ENCODE peak calls at places on chromosome 18, in six cellular contexts. X is trophoblast cell, E is IMR-90, W is mesenchymal stem cell, D is neuronal stem cell, H is mesendoderm. K is an unnamed sample. For H3K79me1, the result is how much of the 10 kb centered on the place peaks cover.

GRCh38 chr18:10661333-10661732 is 135.5 kb downstream of the NAPG start:
- DNase-seq in D (no peak), H (peak), W (peak), X (no peak), E (peak), K (no peak)

GRCh38 chr18:37987901-37988300 is 422.3 kb upstream of the CELF4 start:
- DNase-seq in E (no peak), W (no peak), X (no peak), D (no peak), H (no peak), K (no peak)

GRCh38 chr18:78562446-78563020 is 417.1 kb upstream of the SALL3 start:
- DNase-seq in X (no peak), W (no peak), E (no peak), H (no peak), D (no peak), K (no peak)

GRCh38 chr18:59359576-59359952 is 499 bp upstream of the LMAN1 start:
- DNase-seq in H (no peak), E (no peak), X (no peak), D (no peak), W (no peak), K (no peak)

GRCh38 chr18:54279477-54280205 is 10.3 kb downstream of the POLI start:
- DNase-seq in W (no peak), X (peak), E (no peak), D (no peak), H (no peak), K (no peak)

GRCh38 chr18:50879302-50880107 is 587 bp downstream of the ME2 start:
- DNase-seq in H (peak), X (peak), D (peak), W (peak), E (peak), K (peak)

GRCh38 chr18:9712606-9713005 is 4.5 kb downstream of the RAB31 start:
- DNase-seq in E (no peak), H (peak), X (peak), W (peak), D (no peak), K (no peak)

GRCh38 chr18:2912357-2913299 is 65.8 kb downstream of the EMILIN2 start:
- DNase-seq in H (no peak), D (no peak), W (no peak), E (no peak), X (peak), K (peak)

GRCh38 chr18:46174317-46175039 is 70.3 kb downstream of the HAUS1 start:
- DNase-seq in X (peak), D (peak), W (peak), E (peak), H (peak), K (peak)

GRCh38 chr18:58335821-58336220 is 291.8 kb downstream of the NEDD4L start:
- DNase-seq in D (no peak), W (no peak), X (no peak), H (peak), E (no peak), K (no peak)

GRCh38 chr18:28690836-28691835 is 514.2 kb upstream of the CDH2 start:
- DNase-seq in H (no peak), W (no peak), X (no peak), D (no peak), E (no peak), K (no peak)

GRCh38 chr18:68721681-68722583 is 7.0 kb upstream of the TMX3 start:
- DNase-seq in X (peak), H (no peak), D (no peak), W (peak), E (no peak), K (no peak)

GRCh38 chr18:79384834-79385233 is 10.9 kb upstream of the NFATC1 start:
- DNase-seq in X (no peak), W (no peak), E (no peak), H (no peak), D (no peak), K (no peak)

GRCh38 chr18:12394428-12394827 is 13.3 kb upstream of the PRELID3A start:
- DNase-seq in E (no peak), D (no peak), X (no peak), W (peak), H (peak), K (peak)

GRCh38 chr18:3983351-3983969 is 471.6 kb downstream of the DLGAP1 start:
- DNase-seq in H (no peak), W (peak), X (no peak), D (no peak), E (peak), K (no peak)

GRCh38 chr18:70160075-70160678 is 45.3 kb downstream of the RTTN start:
- DNase-seq in W (no peak), E (no peak), H (no peak), X (no peak), D (no peak), K (no peak)

GRCh38 chr18:49111191-49111988 is 160.6 kb upstream of the SMAD7 start:
- DNase-seq in X (peak), W (no peak), H (no peak), D (no peak), E (no peak), K (no peak)

GRCh38 chr18:7116001-7116831 is 1.4 kb downstream of the LAMA1 start:
- DNase-seq in E (peak), D (peak), W (peak), H (peak), X (peak), K (peak)

GRCh38 chr18:71304856-71305255 is 1016.0 kb downstream of the SOCS6 start:
- DNase-seq in H (peak), X (no peak), D (no peak), E (no peak), W (no peak), K (peak)

GRCh38 chr18:37769846-37770245 is 204.2 kb upstream of the CELF4 start:
- DNase-seq in D (no peak), W (no peak), H (no peak), X (no peak), E (no peak), K (no peak)

GRCh38 chr18:59748628-59749360 is 51.6 kb upstream of the CCBE1 start:
- DNase-seq in X (peak), H (no peak), W (peak), E (peak), D (no peak), K (no peak)

GRCh38 chr18:79687806-79688205 is 8.2 kb downstream of the CTDP1 start:
- DNase-seq in X (no peak), W (peak), E (peak), D (no peak), H (no peak), K (no peak)

GRCh38 chr18:59008302-59008974 is 131.2 kb upstream of the SEC11C start:
- DNase-seq in E (peak), W (peak), D (no peak), H (peak), X (peak), K (peak)

GRCh38 chr18:56575819-56576663 is 62.4 kb downstream of the TXNL1 start:
- DNase-seq in W (peak), D (peak), X (peak), E (peak), H (peak), K (no peak)

GRCh38 chr18:47175895-47176575 is at the start of gene IER3IP1:
- DNase-seq in D (peak), H (peak), X (peak), W (peak), E (peak), K (peak)
- H3K79me1 ChIP-seq in D (under half), H (under half), X (under half), W (under half), E (under half), K (under half)

GRCh38 chr18:31952223-31952622 is 9.3 kb upstream of the TRAPPC8 start:
- DNase-seq in E (no peak), X (no peak), W (no peak), D (no peak), H (no peak), K (no peak)
- H3K79me1 ChIP-seq in E (under half), X (under half), W (under half), D (under half), H (under half), K (under half)

DNA sequence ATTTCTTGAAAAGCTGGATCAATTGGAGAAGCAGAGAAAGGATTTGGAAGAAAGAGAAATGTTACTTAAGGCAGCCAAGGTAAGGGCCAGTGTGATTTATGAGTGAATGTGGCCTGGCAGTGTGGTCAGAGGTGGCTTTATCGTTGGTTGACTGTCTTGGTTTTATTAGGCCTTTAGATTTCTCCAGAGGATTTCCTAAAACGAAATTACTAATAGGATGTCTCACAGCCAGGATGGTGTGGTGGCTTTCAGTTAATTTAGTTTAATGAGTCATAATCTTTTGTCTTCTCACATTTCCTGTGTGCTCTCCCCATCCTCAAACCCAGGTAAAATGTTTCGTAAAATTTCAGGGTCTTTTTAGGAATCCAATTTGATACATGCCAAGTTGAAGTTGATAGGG is 100.8 kb downstream of the TAF4B start:
- DNase-seq in E (no peak), W (no peak), X (no peak), D (no peak), H (no peak), K (no peak)
- H3K79me1 ChIP-seq in E (under half), W (under half), X (under half), D (under half), H (under half), K (under half)

GRCh38 chr18:21727740-21728139 is 12.9 kb upstream of the MIB1 start:
- DNase-seq in D (no peak), W (no peak), H (no peak), E (no peak), X (no peak), K (no peak)
- H3K79me1 ChIP-seq in D (under half), W (under half), H (under half), E (under half), X (under half), K (under half)

DNA sequence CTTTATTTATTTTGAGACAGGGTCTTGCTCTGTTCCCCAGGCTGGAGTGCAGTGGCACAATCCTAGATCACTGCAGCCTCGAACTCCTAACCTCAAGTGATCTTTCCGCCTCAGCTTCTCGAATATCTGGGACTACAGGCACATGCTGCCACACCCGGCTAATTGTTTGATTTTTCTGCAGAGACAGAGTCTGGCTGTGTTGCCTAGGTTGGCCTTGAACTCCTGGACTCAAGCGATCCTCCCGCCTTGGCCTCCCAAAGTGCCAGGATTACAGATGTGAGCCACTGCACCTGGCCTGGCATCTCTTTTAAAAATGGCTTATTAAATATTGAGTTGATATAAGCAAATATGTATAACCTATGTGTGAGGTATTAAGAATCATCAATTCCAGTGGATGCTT is 209.5 kb downstream of the FAM210A start:
- DNase-seq in X (no peak), W (no peak), E (no peak), D (no peak), H (no peak), K (no peak)
- H3K79me1 ChIP-seq in X (under half), W (under half), E (under half), D (under half), H (under half), K (under half)

DNA sequence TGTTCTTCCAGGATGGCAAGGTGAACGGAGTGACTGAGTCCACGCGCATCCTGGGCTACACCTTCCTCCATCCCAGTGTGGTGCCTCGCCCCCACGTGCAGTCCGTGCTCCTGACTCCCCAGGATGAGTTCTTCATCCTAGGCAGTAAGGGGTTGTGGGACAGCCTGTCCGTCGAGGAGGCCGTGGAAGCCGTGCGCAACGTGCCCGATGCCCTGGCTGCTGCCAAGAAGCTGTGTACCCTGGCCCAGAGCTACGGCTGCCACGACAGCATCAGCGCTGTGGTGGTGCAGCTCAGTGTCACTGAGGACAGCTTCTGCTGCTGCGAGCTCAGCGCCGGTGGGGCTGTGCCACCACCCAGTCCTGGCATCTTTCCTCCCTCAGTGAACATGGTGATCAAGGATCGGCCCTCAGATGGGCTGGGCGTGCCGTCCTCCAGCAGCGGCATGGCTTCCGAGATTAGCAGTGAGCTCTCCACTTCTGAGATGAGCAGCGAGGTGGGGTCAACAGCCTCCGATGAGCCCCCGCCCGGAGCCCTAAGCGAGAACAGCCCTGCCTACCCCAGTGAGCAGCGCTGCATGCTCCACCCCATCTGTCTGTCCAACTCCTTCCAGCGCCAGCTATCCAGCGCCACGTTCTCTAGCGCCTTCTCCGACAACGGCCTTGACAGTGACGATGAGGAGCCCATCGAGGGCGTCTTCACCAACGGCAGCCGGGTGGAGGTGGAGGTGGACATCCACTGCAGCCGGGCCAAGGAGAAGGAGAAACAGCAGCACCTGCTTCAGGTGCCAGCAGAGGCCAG is 263.1 kb downstream of the PHLPP1 start:
- DNase-seq in D (no peak), E (no peak), W (no peak), X (no peak), H (no peak), K (no peak)
- H3K79me1 ChIP-seq in D (under half), E (under half), W (under half), X (under half), H (under half), K (under half)

GRCh38 chr18:45104071-45104440 is 423.4 kb downstream of the SETBP1 start:
- DNase-seq in X (no peak), W (no peak), E (no peak), H (no peak), D (no peak), K (no peak)
- H3K79me1 ChIP-seq in X (under half), W (under half), E (under half), H (under half), D (under half), K (under half)

K was measured in H9.